ENCODE peak calls at places on chromosome 5, in five cellular contexts. One of them, this sample, is unnamed.

GRCh38 chr5:56588636-56589485 is 226.5 kb upstream of the MAP3K1 start:
- DNase-seq in bronchial epithelial cell: no peak
- DNase-seq in AG10803: no peak
- DNase-seq in prostate gland: no peak
- DNase-seq in upper lobe of left lung: peak; percentile 29
- DNase-seq in this sample: no peak

GRCh38 chr5:76388791-76389512 is 14.1 kb upstream of the IQGAP2 start:
- DNase-seq in bronchial epithelial cell: no peak
- DNase-seq in prostate gland: no peak
- DNase-seq in upper lobe of left lung: no peak
- DNase-seq in AG10803: no peak
- DNase-seq in this sample: no peak

GRCh38 chr5:23840083-23840482 is 332.7 kb downstream of the PRDM9 start:
- DNase-seq in bronchial epithelial cell: peak; percentile 3
- DNase-seq in AG10803: no peak
- DNase-seq in prostate gland: no peak
- DNase-seq in upper lobe of left lung: no peak
- DNase-seq in this sample: no peak

GRCh38 chr5:178483620-178484019 is 106.6 kb downstream of the COL23A1 start:
- DNase-seq in bronchial epithelial cell: no peak
- DNase-seq in AG10803: peak; percentile 8
- DNase-seq in prostate gland: no peak
- DNase-seq in upper lobe of left lung: no peak
- DNase-seq in this sample: no peak

GRCh38 chr5:32138839-32139493 is 35.2 kb downstream of the GOLPH3 start:
- DNase-seq in upper lobe of left lung: no peak
- DNase-seq in bronchial epithelial cell: no peak
- DNase-seq in AG10803: no peak
- DNase-seq in prostate gland: no peak
- DNase-seq in this sample: no peak

GRCh38 chr5:80399553-80400239 is 8.2 kb upstream of the ZFYVE16 start:
- DNase-seq in upper lobe of left lung: no peak
- DNase-seq in bronchial epithelial cell: peak; percentile 87
- DNase-seq in prostate gland: no peak
- DNase-seq in AG10803: peak; percentile 79
- DNase-seq in this sample: peak; percentile 67

GRCh38 chr5:14790220-14790619 is 81.4 kb downstream of the ANKH start:
- DNase-seq in upper lobe of left lung: no peak
- DNase-seq in AG10803: no peak
- DNase-seq in prostate gland: no peak
- DNase-seq in bronchial epithelial cell: no peak
- DNase-seq in this sample: peak; percentile 53

GRCh38 chr5:178785999-178786398 is 55.5 kb upstream of the ZNF354A start:
- DNase-seq in upper lobe of left lung: no peak
- DNase-seq in AG10803: peak; percentile 40
- DNase-seq in prostate gland: no peak
- DNase-seq in bronchial epithelial cell: peak; percentile 25
- DNase-seq in this sample: no peak

GRCh38 chr5:128538249-128539037 is 398 bp upstream of the FBN2 start:
- DNase-seq in bronchial epithelial cell: peak; percentile 39
- DNase-seq in prostate gland: peak; percentile 10
- DNase-seq in upper lobe of left lung: peak; percentile 89
- DNase-seq in AG10803: peak; percentile 28
- DNase-seq in this sample: peak; percentile 69

GRCh38 chr5:176985516-176985915 is 21.1 kb downstream of the UIMC1 start:
- DNase-seq in AG10803: no peak
- DNase-seq in prostate gland: no peak
- DNase-seq in bronchial epithelial cell: no peak
- DNase-seq in upper lobe of left lung: no peak
- DNase-seq in this sample: no peak

GRCh38 chr5:111685969-111686368 is 71.0 kb downstream of the NREP start:
- DNase-seq in AG10803: no peak
- DNase-seq in prostate gland: no peak
- DNase-seq in bronchial epithelial cell: no peak
- DNase-seq in upper lobe of left lung: no peak
- DNase-seq in this sample: no peak

GRCh38 chr5:89302102-89302891 is 419.3 kb upstream of the MEF2C start:
- DNase-seq in bronchial epithelial cell: no peak
- DNase-seq in upper lobe of left lung: no peak
- DNase-seq in AG10803: no peak
- DNase-seq in prostate gland: no peak
- DNase-seq in this sample: no peak

GRCh38 chr5:107404595-107405366 is 266.0 kb downstream of the EFNA5 start:
- DNase-seq in AG10803: no peak
- DNase-seq in prostate gland: no peak
- DNase-seq in bronchial epithelial cell: peak; percentile 48
- DNase-seq in upper lobe of left lung: no peak
- DNase-seq in this sample: no peak

GRCh38 chr5:143065185-143065584 is 295.0 kb downstream of the ARHGAP26 start:
- DNase-seq in bronchial epithelial cell: peak; percentile 73
- DNase-seq in prostate gland: no peak
- DNase-seq in upper lobe of left lung: no peak
- DNase-seq in AG10803: peak; percentile 90
- DNase-seq in this sample: peak; percentile 97

GRCh38 chr5:140855772-140856674 is at the start of gene PCDHA10:
- DNase-seq in AG10803: no peak
- DNase-seq in upper lobe of left lung: peak; percentile 59
- DNase-seq in prostate gland: no peak
- DNase-seq in bronchial epithelial cell: peak; percentile 7
- DNase-seq in this sample: peak; percentile 1

GRCh38 chr5:749101-749670 is 35.3 kb downstream of the ZDHHC11B start:
- DNase-seq in prostate gland: no peak
- DNase-seq in upper lobe of left lung: peak; percentile 14
- DNase-seq in bronchial epithelial cell: no peak
- DNase-seq in AG10803: no peak
- DNase-seq in this sample: no peak

GRCh38 chr5:34903260-34903659 is 12.0 kb downstream of the RAD1 start:
- DNase-seq in bronchial epithelial cell: no peak
- DNase-seq in upper lobe of left lung: no peak
- DNase-seq in AG10803: no peak
- DNase-seq in prostate gland: no peak
- DNase-seq in this sample: no peak

GRCh38 chr5:57724836-57725235 is 242.2 kb upstream of the ACTBL2 start:
- DNase-seq in AG10803: peak; percentile 68
- DNase-seq in bronchial epithelial cell: peak; percentile 75
- DNase-seq in prostate gland: no peak
- DNase-seq in upper lobe of left lung: no peak
- DNase-seq in this sample: peak; percentile 37

GRCh38 chr5:116068028-116068632 is 16.7 kb upstream of the COMMD10 start:
- DNase-seq in bronchial epithelial cell: peak; percentile 45
- DNase-seq in upper lobe of left lung: no peak
- DNase-seq in AG10803: peak; percentile 60
- DNase-seq in prostate gland: peak; percentile 34
- DNase-seq in this sample: peak; percentile 81

GRCh38 chr5:137265457-137265856 is 233.7 kb downstream of the SPOCK1 start:
- DNase-seq in prostate gland: no peak
- DNase-seq in bronchial epithelial cell: peak; percentile 32
- DNase-seq in upper lobe of left lung: no peak
- DNase-seq in AG10803: peak; percentile 18
- DNase-seq in this sample: no peak

GRCh38 chr5:6354848-6355247 is 23.5 kb downstream of the MED10 start:
- DNase-seq in AG10803: no peak
- DNase-seq in bronchial epithelial cell: no peak
- DNase-seq in upper lobe of left lung: no peak
- DNase-seq in prostate gland: no peak
- DNase-seq in this sample: no peak

GRCh38 chr5:6355294-6355693 is 23.1 kb downstream of the MED10 start:
- DNase-seq in bronchial epithelial cell: no peak
- DNase-seq in upper lobe of left lung: no peak
- DNase-seq in AG10803: no peak
- DNase-seq in prostate gland: no peak
- DNase-seq in this sample: no peak

GRCh38 chr5:6359534-6359933 is 18.8 kb downstream of the MED10 start:
- DNase-seq in prostate gland: no peak
- DNase-seq in bronchial epithelial cell: no peak
- DNase-seq in upper lobe of left lung: no peak
- DNase-seq in AG10803: no peak
- DNase-seq in this sample: no peak

GRCh38 chr5:6358434-6358820 is 19.9 kb downstream of the MED10 start:
- DNase-seq in bronchial epithelial cell: no peak
- DNase-seq in AG10803: no peak
- DNase-seq in prostate gland: no peak
- DNase-seq in upper lobe of left lung: no peak
- DNase-seq in this sample: no peak

DNA sequence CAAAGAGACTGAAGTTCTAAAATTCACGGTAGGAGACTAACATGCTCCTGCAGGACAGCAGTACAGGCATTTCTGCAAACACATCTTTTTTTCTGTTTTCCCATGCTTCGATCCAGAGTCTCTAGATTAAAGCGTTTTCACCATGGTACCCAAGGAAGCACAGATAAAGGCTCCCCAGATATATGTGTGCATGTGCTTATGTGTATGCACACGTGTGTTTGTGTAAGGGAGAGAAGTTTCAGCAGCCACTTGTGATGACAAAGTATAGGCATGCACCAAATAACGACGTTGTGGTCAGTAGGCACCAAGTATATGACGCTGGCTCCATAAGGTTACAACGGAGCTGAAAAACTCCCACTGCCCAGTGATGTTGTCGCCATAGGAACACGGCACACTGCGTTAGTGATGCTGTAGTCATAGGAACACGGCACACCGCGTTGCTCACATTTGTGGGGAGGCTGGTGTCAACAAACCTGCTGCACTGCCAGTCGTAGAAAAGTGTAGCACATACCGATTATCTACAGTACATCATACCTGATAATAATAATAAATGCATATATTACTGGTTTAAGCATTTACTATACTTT is 21.7 kb downstream of the MED10 start:
- DNase-seq in bronchial epithelial cell: no peak
- DNase-seq in AG10803: no peak
- DNase-seq in upper lobe of left lung: no peak
- DNase-seq in prostate gland: no peak
- DNase-seq in this sample: no peak
- H3K4me3 ChIP-seq in bronchial epithelial cell: no peak overlapping the region
- H3K4me3 ChIP-seq in AG10803: no peak overlapping the region
- H3K4me3 ChIP-seq in upper lobe of left lung: no peak overlapping the region
- H3K4me3 ChIP-seq in prostate gland: no peak overlapping the region
- H3K4me3 ChIP-seq in this sample: no peak overlapping the region

GRCh38 chr5:61624966-61625681 is 293.1 kb downstream of the ZSWIM6 start:
- DNase-seq in AG10803: no peak
- DNase-seq in upper lobe of left lung: no peak
- DNase-seq in prostate gland: no peak
- DNase-seq in bronchial epithelial cell: no peak
- DNase-seq in this sample: no peak

GRCh38 chr5:61625682-61626620 is 293.9 kb downstream of the ZSWIM6 start:
- DNase-seq in upper lobe of left lung: peak; percentile 94
- DNase-seq in AG10803: peak; percentile 49
- DNase-seq in bronchial epithelial cell: peak; percentile 8
- DNase-seq in prostate gland: peak; percentile 58
- DNase-seq in this sample: peak; percentile 18

GRCh38 chr5:61626639-61627282 is 294.7 kb downstream of the ZSWIM6 start:
- DNase-seq in bronchial epithelial cell: no peak
- DNase-seq in AG10803: no peak
- DNase-seq in upper lobe of left lung: no peak
- DNase-seq in prostate gland: no peak
- DNase-seq in this sample: no peak

GRCh38 chr5:61623401-61624069 is 291.5 kb downstream of the ZSWIM6 start:
- DNase-seq in prostate gland: no peak
- DNase-seq in upper lobe of left lung: no peak
- DNase-seq in bronchial epithelial cell: no peak
- DNase-seq in AG10803: peak; percentile 10
- DNase-seq in this sample: no peak

GRCh38 chr5:61624553-61624952 is 292.5 kb downstream of the ZSWIM6 start:
- DNase-seq in upper lobe of left lung: no peak
- DNase-seq in AG10803: no peak
- DNase-seq in prostate gland: no peak
- DNase-seq in bronchial epithelial cell: no peak
- DNase-seq in this sample: no peak
- TF ChIP-seq CTCF in upper lobe of left lung: no peak
- TF ChIP-seq CTCF in AG10803: no peak
- TF ChIP-seq CTCF in prostate gland: no peak
- TF ChIP-seq CTCF in bronchial epithelial cell: no peak
- TF ChIP-seq CTCF in this sample: no peak

DNA sequence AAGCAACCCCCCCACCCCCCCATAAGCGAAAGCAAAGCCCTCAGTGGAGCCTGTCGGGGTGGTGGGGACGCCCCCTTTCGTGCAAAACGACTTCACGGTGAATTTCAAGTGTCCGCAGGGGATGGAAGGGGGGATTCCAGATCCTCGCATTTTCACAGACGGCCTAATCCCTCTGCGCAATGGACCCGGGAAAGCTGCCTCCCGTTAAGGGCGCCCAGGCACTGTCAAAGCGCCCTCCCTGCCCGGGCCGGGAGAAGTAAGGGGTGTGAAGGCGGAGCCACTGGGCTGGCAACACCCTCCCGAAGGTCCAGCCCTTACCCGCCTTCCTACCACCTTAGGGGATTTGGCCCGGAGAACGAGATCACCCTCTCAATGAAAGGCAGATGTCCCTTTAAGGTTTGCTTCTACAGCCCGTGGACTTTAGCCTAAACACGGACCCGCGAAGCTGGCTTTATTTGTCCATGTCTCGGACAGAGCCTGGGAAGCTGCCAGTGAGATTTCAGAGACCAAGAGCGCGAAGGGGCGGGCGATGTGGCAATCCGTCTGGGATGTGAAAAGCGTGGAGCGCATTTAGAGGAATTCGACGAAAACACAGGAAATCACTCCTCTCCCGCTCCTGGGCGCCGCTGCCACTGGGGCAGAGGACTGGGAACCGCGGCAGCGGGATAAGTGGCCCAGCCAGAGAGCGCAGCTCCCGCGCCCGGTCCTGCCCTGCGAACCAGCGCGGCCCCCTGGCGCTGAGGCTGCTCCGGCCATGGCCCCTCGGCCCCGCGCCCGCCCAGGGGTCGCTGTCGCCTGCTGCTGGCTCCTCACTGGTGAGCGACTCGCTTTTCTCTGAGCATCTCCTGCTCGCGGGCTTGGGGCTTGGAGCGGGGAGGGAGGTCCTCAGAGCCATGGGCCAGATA is at the start of the genes ITGA1 and PELO:
- DNase-seq in upper lobe of left lung: peak; percentile 92
- DNase-seq in AG10803: peak; percentile 84
- DNase-seq in bronchial epithelial cell: peak; percentile 59
- DNase-seq in prostate gland: peak; percentile 58
- DNase-seq in this sample: peak; percentile 80
- H3K4me3 ChIP-seq in upper lobe of left lung: peak within 1 kb of the TSS; percentile 51
- H3K4me3 ChIP-seq in AG10803: peak within 1 kb of the TSS; percentile 76
- H3K4me3 ChIP-seq in bronchial epithelial cell: peak within 1 kb of the TSS; percentile 43
- H3K4me3 ChIP-seq in prostate gland: peak within 1 kb of the TSS; percentile 48
- H3K4me3 ChIP-seq in this sample: peak within 1 kb of the TSS; percentile 78

GRCh38 chr5:61675015-61675692 is 343.1 kb downstream of the ZSWIM6 start:
- DNase-seq in bronchial epithelial cell: no peak
- DNase-seq in upper lobe of left lung: no peak
- DNase-seq in prostate gland: no peak
- DNase-seq in AG10803: no peak
- DNase-seq in this sample: no peak
- TF ChIP-seq CTCF in bronchial epithelial cell: no peak
- TF ChIP-seq CTCF in upper lobe of left lung: no peak
- TF ChIP-seq CTCF in prostate gland: no peak
- TF ChIP-seq CTCF in AG10803: peak; percentile 8
- TF ChIP-seq CTCF in this sample: no peak

GRCh38 chr5:121963409-121963808 is 1.6 kb downstream of the SRFBP1 start:
- DNase-seq in prostate gland: no peak
- DNase-seq in AG10803: no peak
- DNase-seq in upper lobe of left lung: no peak
- DNase-seq in bronchial epithelial cell: peak; percentile 20
- DNase-seq in this sample: no peak
- H3K4me3 ChIP-seq in prostate gland: no peak overlapping the region
- H3K4me3 ChIP-seq in AG10803: no peak overlapping the region
- H3K4me3 ChIP-seq in upper lobe of left lung: no peak overlapping the region
- H3K4me3 ChIP-seq in bronchial epithelial cell: no peak overlapping the region
- H3K4me3 ChIP-seq in this sample: peak overlapping the region; percentile 97